ENCODE peak calls at places on chromosomes 3 and 15, in seven cellular contexts. I, X, L, F, W, K and J are unnamed samples.

GRCh38 chr15:100880897-100881242 is 1.2 kb downstream of the ALDH1A3 start:
- DNase-seq in I (no peak), X (no peak), L (no peak), F (no peak), W (no peak), K (no peak), J (no peak)

GRCh38 chr15:76206325-76206976 is 104.8 kb downstream of the ETFA start:
- DNase-seq in I (peak; percentile 96), X (peak; percentile 31), L (peak; percentile 81), F (peak; percentile 84), W (peak; percentile 65), K (no peak), J (no peak)

GRCh38 chr3:115627180-115628074 is 4.1 kb downstream of the GAP43 start:
- DNase-seq in I (no peak), X (no peak), L (no peak), F (no peak), W (no peak), K (no peak), J (no peak)

GRCh38 chr15:32994810-32995424 is 199.6 kb downstream of the FMN1 start:
- DNase-seq in I (no peak), X (peak; percentile 74), L (no peak), F (no peak), W (no peak), K (no peak), J (peak; percentile 83)

GRCh38 chr3:106261915-106262683 is 393.3 kb upstream of the CBLB start:
- DNase-seq in I (no peak), X (peak; percentile 85), L (no peak), F (no peak), W (no peak), K (peak; percentile 57), J (peak; percentile 74)

GRCh38 chr3:27521179-27521871 is 37.1 kb upstream of the SLC4A7 start:
- DNase-seq in I (no peak), X (peak; percentile 95), L (no peak), F (no peak), W (peak; percentile 24), K (peak; percentile 84), J (peak; percentile 83)

GRCh38 chr3:123021986-123022510 is 5.5 kb downstream of the SEMA5B start:
- DNase-seq in I (no peak), X (no peak), L (no peak), F (no peak), W (no peak), K (no peak), J (no peak)

GRCh38 chr3:121821421-121822199 is 13.2 kb downstream of the IQCB1 start:
- DNase-seq in I (no peak), X (peak; percentile 64), L (no peak), F (no peak), W (no peak), K (no peak), J (no peak)

GRCh38 chr3:99023590-99024192 is 122.2 kb upstream of the DCBLD2 start:
- DNase-seq in I (no peak), X (peak; percentile 56), L (no peak), F (no peak), W (peak; percentile 10), K (no peak), J (peak; percentile 84)

GRCh38 chr3:8663177-8664061 is 18.8 kb upstream of the SSUH2 start:
- DNase-seq in I (peak; percentile 85), X (peak; percentile 61), L (peak; percentile 77), F (no peak), W (peak; percentile 88), K (peak; percentile 41), J (peak; percentile 85)

GRCh38 chr15:96200357-96200972 is 130.0 kb upstream of the NR2F2 start:
- DNase-seq in I (no peak), X (no peak), L (no peak), F (no peak), W (no peak), K (no peak), J (no peak)

GRCh38 chr15:90513448-90513847 is 16.3 kb upstream of the CRTC3 start:
- DNase-seq in I (no peak), X (no peak), L (no peak), F (no peak), W (no peak), K (no peak), J (no peak)

GRCh38 chr3:21942328-21942727 is 191.3 kb upstream of the ZNF385D start:
- DNase-seq in I (no peak), X (peak; percentile 87), L (no peak), F (no peak), W (no peak), K (peak; percentile 28), J (peak; percentile 21)

GRCh38 chr3:39528844-39529243 is 61.4 kb downstream of the MOBP start:
- DNase-seq in I (no peak), X (no peak), L (no peak), F (no peak), W (no peak), K (no peak), J (no peak)

GRCh38 chr3:194278186-194278845 is 72.8 kb downstream of the CPN2 start:
- DNase-seq in I (no peak), X (no peak), L (no peak), F (no peak), W (no peak), K (no peak), J (no peak)

GRCh38 chr3:195176776-195177175 is 94.2 kb downstream of the XXYLT1 start:
- DNase-seq in I (no peak), X (no peak), L (no peak), F (peak; percentile 46), W (no peak), K (no peak), J (no peak)

GRCh38 chr3:33032937-33033336 is 64.0 kb downstream of the GLB1 start:
- DNase-seq in I (no peak), X (no peak), L (no peak), F (no peak), W (no peak), K (no peak), J (no peak)

GRCh38 chr3:72232777-72233176 is 447.8 kb upstream of the PROK2 start:
- DNase-seq in I (no peak), X (no peak), L (no peak), F (no peak), W (no peak), K (no peak), J (no peak)

GRCh38 chr3:195468391-195468776 is 25.6 kb upstream of the ACAP2 start:
- DNase-seq in I (no peak), X (no peak), L (no peak), F (no peak), W (no peak), K (no peak), J (no peak)

GRCh38 chr3:42556089-42556632 is 25.6 kb downstream of the SEC22C start:
- DNase-seq in I (no peak), X (no peak), L (no peak), F (no peak), W (no peak), K (no peak), J (no peak)

GRCh38 chr3:50435382-50435781 is 68.1 kb downstream of the CACNA2D2 start:
- DNase-seq in I (no peak), X (no peak), L (no peak), F (no peak), W (no peak), K (no peak), J (no peak)

GRCh38 chr3:58332575-58333179 is at the start of gene PXK:
- DNase-seq in I (peak; percentile 87), X (peak; percentile 70), L (peak; percentile 85), F (peak; percentile 98), W (peak; percentile 88), K (no peak), J (peak; percentile 93)

GRCh38 chr3:42476225-42477160 is 25.9 kb upstream of the VIPR1 start:
- DNase-seq in I (peak; percentile 96), X (no peak), L (no peak), F (no peak), W (peak; percentile 75), K (no peak), J (peak; percentile 30)

GRCh38 chr3:4426261-4426781 is 40.7 kb downstream of the SUMF1 start:
- DNase-seq in I (no peak), X (peak; percentile 38), L (no peak), F (no peak), W (no peak), K (no peak), J (no peak)
- H3K4me3 ChIP-seq in I (no peak overlapping the region), X (no peak overlapping the region), L (no peak overlapping the region), F (no peak overlapping the region), W (no peak overlapping the region), K (no peak overlapping the region), J (peak overlapping the region; percentile 57)

GRCh38 chr3:139935071-139935865 is at the start of gene CLSTN2:
- DNase-seq in I (peak; percentile 38), X (no peak), L (peak; percentile 93), F (peak; percentile 89), W (peak; percentile 52), K (no peak), J (peak; percentile 73)
- H3K4me3 ChIP-seq in I (peak within 1 kb of the TSS; percentile 54), X (peak within 1 kb of the TSS; percentile 34), L (peak within 1 kb of the TSS; percentile 67), F (peak within 1 kb of the TSS; percentile 44), W (no peak within 1 kb of the TSS), K (peak within 1 kb of the TSS; percentile 21), J (peak within 1 kb of the TSS; percentile 75)

GRCh38 chr3:124829819-124830554 is 57.2 kb downstream of the ITGB5 start:
- DNase-seq in I (no peak), X (no peak), L (no peak), F (no peak), W (no peak), K (no peak), J (no peak)

GRCh38 chr3:124832782-124833709 is 54.1 kb downstream of the ITGB5 start:
- DNase-seq in I (no peak), X (peak; percentile 95), L (no peak), F (no peak), W (no peak), K (peak; percentile 69), J (peak; percentile 92)

GRCh38 chr3:124826703-124827102 is 60.5 kb downstream of the ITGB5 start:
- DNase-seq in I (no peak), X (peak; percentile 93), L (no peak), F (no peak), W (no peak), K (peak; percentile 56), J (peak; percentile 79)

GRCh38 chr3:124831631-124832184 is 55.5 kb downstream of the ITGB5 start:
- DNase-seq in I (no peak), X (no peak), L (no peak), F (no peak), W (no peak), K (no peak), J (no peak)

DNA sequence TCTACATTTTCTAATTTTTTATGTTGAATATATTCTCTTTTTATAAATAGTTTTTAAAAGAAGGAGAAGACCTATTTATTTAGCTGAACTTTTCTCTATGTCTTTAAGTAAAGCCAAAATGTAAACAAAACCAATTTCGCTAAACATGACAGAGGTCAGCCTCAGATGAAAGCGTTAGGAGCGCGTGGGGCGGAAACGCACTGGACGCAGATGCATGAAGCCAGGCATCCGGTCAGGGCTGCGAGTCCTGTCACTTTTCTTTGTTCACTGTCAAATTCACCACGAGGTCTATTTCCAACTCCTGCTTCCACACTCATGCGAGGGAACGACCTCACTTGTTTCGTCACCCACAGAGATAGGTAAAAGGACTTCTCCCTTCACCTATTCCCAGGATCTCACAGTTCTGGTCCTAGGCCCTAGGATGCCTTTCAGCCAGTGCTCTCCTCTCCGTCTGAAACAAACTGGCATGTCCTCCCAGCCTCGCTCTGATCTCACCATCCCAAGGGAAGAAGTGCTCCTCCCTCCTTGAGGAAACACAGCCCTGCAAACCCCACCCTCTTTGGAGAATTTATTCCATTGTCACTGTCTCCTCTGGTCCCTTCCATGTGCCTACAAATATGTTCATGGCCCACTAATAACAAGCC is 57.9 kb downstream of the ITGB5 start:
- DNase-seq in I (no peak), X (no peak), L (no peak), F (peak; percentile 56), W (no peak), K (no peak), J (no peak)
- H3K4me3 ChIP-seq in I (no peak overlapping the region), X (no peak overlapping the region), L (no peak overlapping the region), F (no peak overlapping the region), W (no peak overlapping the region), K (no peak overlapping the region), J (no peak overlapping the region)

GRCh38 chr15:64717735-64718495 is 57.5 kb downstream of the RBPMS2 start:
- DNase-seq in I (no peak), X (no peak), L (no peak), F (no peak), W (no peak), K (no peak), J (no peak)
- H3K4me3 ChIP-seq in I (no peak overlapping the region), X (no peak overlapping the region), L (no peak overlapping the region), F (peak overlapping the region; percentile 27), W (no peak overlapping the region), K (no peak overlapping the region), J (no peak overlapping the region)